ENCODE peak calls at places on chromosomes 12 and 14, in six cellular contexts. O, Z, G, L, V and E are unnamed samples.

GRCh38 chr12:93039930-93040329 is 110.8 kb upstream of the EEA1 start:
- DNase-seq in V (no peak), Z (no peak), G (no peak), O (no peak), L (no peak), E (no peak)

GRCh38 chr14:38078393-38078792 is 129.3 kb upstream of the SSTR1 start:
- DNase-seq in G (no peak), V (peak), O (no peak), L (no peak), Z (no peak), E (no peak)

GRCh38 chr12:96311191-96311590 is 89.0 kb downstream of the CDK17 start:
- DNase-seq in Z (no peak), G (no peak), O (no peak), V (no peak), L (no peak), E (no peak)

GRCh38 chr12:67590122-67590795 is 58.3 kb upstream of the DYRK2 start:
- DNase-seq in O (no peak), Z (no peak), V (no peak), G (no peak), L (no peak), E (no peak)

GRCh38 chr12:80170915-80171314 is 71.6 kb downstream of the OTOGL start:
- DNase-seq in Z (no peak), L (peak), G (no peak), V (no peak), O (no peak), E (no peak)

GRCh38 chr12:15815730-15816129 is 26.5 kb upstream of the EPS8 start:
- DNase-seq in V (no peak), L (no peak), G (no peak), Z (no peak), O (no peak), E (no peak)

GRCh38 chr14:23665302-23666016 is 29.3 kb downstream of the DHRS2 start:
- DNase-seq in L (no peak), V (no peak), G (no peak), Z (no peak), O (no peak), E (no peak)

GRCh38 chr12:109871678-109872314 is 8.5 kb downstream of the GLTP start:
- DNase-seq in G (peak), O (no peak), L (peak), Z (no peak), V (peak), E (no peak)

GRCh38 chr12:46950116-46950515 is 124.3 kb upstream of the SLC38A4 start:
- DNase-seq in G (no peak), O (no peak), L (no peak), Z (no peak), V (no peak), E (no peak)

GRCh38 chr12:130944878-130945277 is 8.8 kb upstream of the ADGRD1 start:
- DNase-seq in O (no peak), V (no peak), Z (no peak), G (no peak), L (no peak), E (no peak)

GRCh38 chr14:96816281-96816680 is 19.1 kb downstream of the VRK1 start:
- DNase-seq in V (no peak), G (no peak), O (no peak), L (no peak), Z (no peak), E (no peak)

GRCh38 chr12:120137833-120138232 is 21.3 kb upstream of the RAB35 start:
- DNase-seq in G (no peak), Z (no peak), O (no peak), V (no peak), L (no peak), E (no peak)

GRCh38 chr12:56517854-56518253 is 3.8 kb upstream of the RBMS2 start:
- DNase-seq in L (no peak), G (no peak), V (no peak), O (no peak), Z (no peak), E (no peak)
- H3K27ac ChIP-seq in L (peak), G (no peak), V (no peak), O (no peak), Z (no peak), E (no peak)

DNA sequence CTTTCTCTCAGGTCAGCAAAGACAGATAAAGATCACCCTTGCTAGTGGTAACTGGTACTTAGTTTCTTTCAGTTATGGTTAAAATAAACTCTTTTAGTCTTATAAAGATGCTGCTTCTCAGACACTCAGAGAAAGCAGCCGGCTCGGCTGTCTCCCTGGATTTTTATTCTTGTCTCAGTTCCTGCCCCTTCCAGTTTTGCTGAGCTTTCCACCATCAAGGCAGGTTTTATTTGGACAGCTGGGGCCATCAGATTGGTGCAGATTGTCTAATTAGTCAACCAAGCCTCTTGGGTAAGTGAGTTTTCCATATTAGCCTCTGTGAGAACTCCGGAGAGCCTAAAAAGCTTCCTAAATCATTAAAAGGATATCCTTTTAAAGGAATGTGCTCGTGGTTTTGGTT is 130.8 kb upstream of the BMP4 start:
- DNase-seq in V (no peak), G (no peak), Z (no peak), O (no peak), L (no peak), E (no peak)
- H3K27ac ChIP-seq in V (peak), G (peak), Z (no peak), O (peak), L (no peak), E (no peak)

DNA sequence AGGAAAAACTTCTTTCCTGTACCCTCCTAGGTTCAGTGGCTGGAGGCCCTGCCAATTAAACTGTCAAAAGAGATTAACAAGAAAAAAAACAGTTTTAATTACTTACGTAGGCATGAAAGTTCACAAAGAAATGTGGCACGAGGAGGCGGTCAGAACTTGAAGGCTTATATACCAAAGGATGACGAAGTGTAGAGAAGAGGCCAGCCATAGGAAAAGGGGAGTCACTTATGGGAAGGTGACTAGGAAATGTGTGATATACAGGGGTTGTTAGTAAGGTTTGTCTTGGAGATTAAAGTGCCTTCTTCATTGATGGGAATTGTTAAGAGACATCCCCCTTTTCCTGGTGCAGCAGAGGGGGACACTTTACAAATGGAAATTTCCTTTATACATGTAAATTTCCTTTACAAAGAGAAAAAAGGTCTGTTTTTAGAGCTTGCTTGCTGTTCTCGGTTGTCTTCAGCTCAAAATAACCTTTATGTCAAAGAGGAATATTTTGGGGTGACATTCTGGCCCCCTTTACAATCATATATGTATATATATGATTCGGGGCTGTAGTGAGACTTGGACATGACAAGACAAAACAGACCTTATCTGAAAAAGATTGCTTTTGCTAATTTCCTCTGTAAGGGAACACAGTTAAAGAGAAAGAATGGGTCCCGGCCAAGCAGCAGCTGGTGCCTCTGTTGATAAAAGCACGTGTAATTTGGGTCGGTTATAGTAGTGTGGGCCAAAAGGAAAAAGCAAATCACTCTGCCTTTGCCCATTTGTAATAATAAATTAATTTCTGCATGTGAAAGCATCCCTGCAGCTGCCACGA is 38.6 kb downstream of the SYNE2 start:
- DNase-seq in L (no peak), V (no peak), G (no peak), Z (no peak), O (peak), E (no peak)
- H3K27ac ChIP-seq in L (no peak), V (peak), G (no peak), Z (peak), O (peak), E (no peak)

DNA sequence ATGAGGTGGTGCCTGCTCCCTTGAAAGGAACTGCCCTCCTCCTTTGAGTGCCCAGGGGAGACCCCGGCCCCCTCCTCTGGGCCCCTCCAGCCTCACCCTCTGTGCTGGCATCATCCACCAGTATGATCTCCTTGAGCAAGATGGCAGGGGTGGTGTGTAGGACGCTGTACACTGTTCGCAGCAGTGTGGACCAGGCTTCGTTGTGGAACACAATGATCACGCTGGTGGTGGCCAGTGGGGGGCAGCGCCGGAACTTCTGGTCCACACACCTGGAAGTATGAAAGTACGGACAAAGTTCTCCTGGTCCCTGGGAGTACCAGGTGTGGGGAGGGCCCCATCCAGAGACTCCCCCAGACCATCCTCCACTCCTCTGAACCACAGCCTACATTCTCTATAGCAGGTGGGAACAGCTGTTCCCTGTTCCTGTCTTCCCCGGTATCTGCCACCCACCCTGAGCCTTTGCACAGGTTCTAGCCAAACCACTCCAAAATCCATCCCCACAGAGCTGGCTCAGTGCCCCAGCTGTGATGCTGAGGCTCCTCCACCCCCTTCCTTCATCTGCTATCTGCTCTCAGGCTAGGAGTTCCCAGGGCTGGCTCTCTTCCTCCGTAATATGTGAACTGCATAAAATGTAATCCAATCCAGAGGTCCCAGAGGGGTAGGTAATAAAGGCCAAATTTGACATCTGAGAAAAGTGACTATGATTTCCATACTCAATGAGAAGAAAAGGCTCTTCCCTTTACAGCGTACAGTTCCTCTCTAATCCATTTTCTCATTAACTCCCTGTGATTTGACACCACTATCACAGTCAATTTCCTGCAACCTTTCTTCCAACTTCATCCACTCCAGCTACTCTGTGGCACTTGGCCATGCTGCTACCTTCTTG is 13.9 kb downstream of the GALNT6 start:
- DNase-seq in Z (no peak), V (no peak), L (no peak), G (no peak), O (no peak), E (no peak)
- H3K27ac ChIP-seq in Z (no peak), V (no peak), L (no peak), G (no peak), O (no peak), E (no peak)

GRCh38 chr12:53052419-53053222 is 2.8 kb downstream of the TNS2 start:
- DNase-seq in L (peak), V (peak), Z (peak), O (peak), G (peak), E (no peak)
- H3K27ac ChIP-seq in L (peak), V (peak), Z (no peak), O (peak), G (peak), E (no peak)

GRCh38 chr12:63917864-63918742 is 73.6 kb downstream of the SRGAP1 start:
- DNase-seq in Z (no peak), V (no peak), O (no peak), L (peak), G (peak), E (peak)
- H3K27ac ChIP-seq in Z (no peak), V (peak), O (no peak), L (peak), G (peak), E (peak)

GRCh38 chr12:49093746-49094103 is 876 bp downstream of the DHH start:
- DNase-seq in L (no peak), O (no peak), V (no peak), G (no peak), Z (no peak), E (no peak)
- H3K27ac ChIP-seq in L (no peak), O (peak), V (no peak), G (no peak), Z (no peak), E (no peak)

DNA sequence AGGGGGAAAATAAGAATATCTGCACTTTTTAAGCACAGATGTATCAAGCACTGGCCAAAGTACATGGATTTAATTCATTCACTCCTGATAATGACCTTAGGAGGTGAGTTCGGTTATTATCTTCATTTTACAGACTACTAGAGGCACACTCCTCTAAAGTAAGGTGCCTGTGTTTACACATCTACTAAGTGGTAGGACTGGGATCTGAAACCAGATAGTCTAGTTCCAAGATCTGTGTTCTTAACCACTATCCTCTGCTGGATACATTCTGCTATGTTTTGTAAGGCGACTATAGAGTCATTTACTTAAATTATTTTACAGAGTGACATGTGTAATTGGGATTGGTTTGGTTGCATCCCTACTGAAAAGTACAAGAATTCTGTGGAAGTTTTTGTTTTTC is 175.3 kb downstream of the ESR2 start:
- DNase-seq in G (no peak), V (no peak), Z (no peak), L (no peak), O (no peak), E (no peak)
- H3K27ac ChIP-seq in G (no peak), V (no peak), Z (peak), L (no peak), O (peak), E (no peak)

GRCh38 chr14:70714055-70714550 is 72.4 kb downstream of the TTC9 start:
- DNase-seq in Z (no peak), L (peak), G (peak), V (peak), O (peak), E (peak)
- H3K27ac ChIP-seq in Z (no peak), L (no peak), G (no peak), V (no peak), O (peak), E (no peak)

GRCh38 chr12:9365296-9365695 is 157.1 kb upstream of the PZP start:
- DNase-seq in L (peak), G (no peak), V (no peak), Z (no peak), O (no peak), E (no peak)

GRCh38 chr12:9361879-9362326 is 153.7 kb upstream of the PZP start:
- DNase-seq in V (no peak), G (no peak), L (no peak), O (no peak), Z (no peak), E (no peak)

GRCh38 chr12:9363145-9363544 is 154.9 kb upstream of the PZP start:
- DNase-seq in V (no peak), G (no peak), Z (no peak), O (no peak), L (no peak), E (no peak)

GRCh38 chr12:9367201-9367600 is 159.0 kb upstream of the PZP start:
- DNase-seq in G (no peak), Z (no peak), L (no peak), V (no peak), O (no peak), E (no peak)

GRCh38 chr12:9364224-9365176 is 156.3 kb upstream of the PZP start:
- DNase-seq in O (no peak), V (peak), L (peak), G (no peak), Z (no peak), E (peak)
- H3K27ac ChIP-seq in O (no peak), V (peak), L (no peak), G (no peak), Z (no peak), E (no peak)